ENCODE peak calls at places on chromosomes 12 and 14, in seven cellular contexts. One of them, this sample, is unnamed.

GRCh38 chr14:93073833-93074769 is 41.6 kb downstream of the ITPK1 start:
- DNase-seq in CD4-positive, alpha-beta T cell: no peak
- DNase-seq in tibial artery: peak
- DNase-seq in CD8-positive, alpha-beta memory T cell: no peak
- DNase-seq in tibial nerve: no peak
- DNase-seq in aorta: peak
- DNase-seq in naive thymus-derived CD4-positive, alpha-beta T cell: no peak
- DNase-seq in this sample: peak

GRCh38 chr14:70052990-70053389 is 135.8 kb downstream of the SLC8A3 start:
- DNase-seq in CD4-positive, alpha-beta T cell: no peak
- DNase-seq in tibial artery: no peak
- DNase-seq in CD8-positive, alpha-beta memory T cell: no peak
- DNase-seq in tibial nerve: no peak
- DNase-seq in aorta: no peak
- DNase-seq in naive thymus-derived CD4-positive, alpha-beta T cell: peak
- DNase-seq in this sample: no peak

GRCh38 chr12:47080725-47081502 is 1.2 kb upstream of the AMIGO2 start:
- DNase-seq in CD4-positive, alpha-beta T cell: peak
- DNase-seq in tibial artery: peak
- DNase-seq in CD8-positive, alpha-beta memory T cell: peak
- DNase-seq in tibial nerve: peak
- DNase-seq in aorta: peak
- DNase-seq in naive thymus-derived CD4-positive, alpha-beta T cell: peak
- DNase-seq in this sample: peak

GRCh38 chr14:63604626-63605025 is 37.0 kb downstream of the WDR89 start:
- DNase-seq in CD4-positive, alpha-beta T cell: no peak
- DNase-seq in tibial artery: no peak
- DNase-seq in CD8-positive, alpha-beta memory T cell: no peak
- DNase-seq in tibial nerve: no peak
- DNase-seq in aorta: no peak
- DNase-seq in naive thymus-derived CD4-positive, alpha-beta T cell: no peak
- DNase-seq in this sample: no peak

GRCh38 chr12:110561471-110562201 is 21.5 kb downstream of the PPTC7 start:
- DNase-seq in CD4-positive, alpha-beta T cell: no peak
- DNase-seq in tibial artery: no peak
- DNase-seq in CD8-positive, alpha-beta memory T cell: no peak
- DNase-seq in tibial nerve: no peak
- DNase-seq in aorta: no peak
- DNase-seq in naive thymus-derived CD4-positive, alpha-beta T cell: no peak
- DNase-seq in this sample: no peak

GRCh38 chr12:75784591-75784990 is 247.0 kb downstream of the PHLDA1 start:
- DNase-seq in CD4-positive, alpha-beta T cell: no peak
- DNase-seq in tibial artery: peak
- DNase-seq in CD8-positive, alpha-beta memory T cell: no peak
- DNase-seq in tibial nerve: no peak
- DNase-seq in aorta: no peak
- DNase-seq in naive thymus-derived CD4-positive, alpha-beta T cell: no peak
- DNase-seq in this sample: peak

GRCh38 chr14:102785598-102785963 is 8.3 kb downstream of the TRAF3 start:
- DNase-seq in CD4-positive, alpha-beta T cell: no peak
- DNase-seq in tibial artery: no peak
- DNase-seq in CD8-positive, alpha-beta memory T cell: no peak
- DNase-seq in tibial nerve: no peak
- DNase-seq in aorta: no peak
- DNase-seq in naive thymus-derived CD4-positive, alpha-beta T cell: no peak
- DNase-seq in this sample: no peak

GRCh38 chr14:22844221-22845102 is 8.1 kb downstream of the MMP14 start:
- DNase-seq in CD4-positive, alpha-beta T cell: no peak
- DNase-seq in tibial artery: no peak
- DNase-seq in CD8-positive, alpha-beta memory T cell: no peak
- DNase-seq in tibial nerve: no peak
- DNase-seq in aorta: no peak
- DNase-seq in naive thymus-derived CD4-positive, alpha-beta T cell: no peak
- DNase-seq in this sample: no peak

GRCh38 chr14:70036665-70037064 is 152.1 kb downstream of the SLC8A3 start:
- DNase-seq in CD4-positive, alpha-beta T cell: no peak
- DNase-seq in tibial artery: no peak
- DNase-seq in CD8-positive, alpha-beta memory T cell: no peak
- DNase-seq in tibial nerve: no peak
- DNase-seq in aorta: no peak
- DNase-seq in naive thymus-derived CD4-positive, alpha-beta T cell: no peak
- DNase-seq in this sample: no peak

GRCh38 chr12:24839268-24839791 is 109.6 kb downstream of the BCAT1 start:
- DNase-seq in CD4-positive, alpha-beta T cell: no peak
- DNase-seq in tibial artery: no peak
- DNase-seq in CD8-positive, alpha-beta memory T cell: no peak
- DNase-seq in tibial nerve: no peak
- DNase-seq in aorta: no peak
- DNase-seq in naive thymus-derived CD4-positive, alpha-beta T cell: no peak
- DNase-seq in this sample: no peak

GRCh38 chr14:99317231-99318090 is 45.5 kb upstream of the BCL11B start:
- DNase-seq in CD4-positive, alpha-beta T cell: no peak
- DNase-seq in tibial artery: no peak
- DNase-seq in CD8-positive, alpha-beta memory T cell: no peak
- DNase-seq in tibial nerve: no peak
- DNase-seq in aorta: no peak
- DNase-seq in naive thymus-derived CD4-positive, alpha-beta T cell: no peak
- DNase-seq in this sample: no peak

GRCh38 chr14:92897922-92898599 is 24.9 kb upstream of the CHGA start:
- DNase-seq in CD4-positive, alpha-beta T cell: no peak
- DNase-seq in tibial artery: no peak
- DNase-seq in CD8-positive, alpha-beta memory T cell: no peak
- DNase-seq in tibial nerve: no peak
- DNase-seq in aorta: no peak
- DNase-seq in naive thymus-derived CD4-positive, alpha-beta T cell: no peak
- DNase-seq in this sample: no peak

GRCh38 chr14:66443785-66444184 is 42.4 kb upstream of the CCDC196 start:
- DNase-seq in CD4-positive, alpha-beta T cell: no peak
- DNase-seq in tibial artery: no peak
- DNase-seq in CD8-positive, alpha-beta memory T cell: no peak
- DNase-seq in tibial nerve: no peak
- DNase-seq in aorta: no peak
- DNase-seq in naive thymus-derived CD4-positive, alpha-beta T cell: no peak
- DNase-seq in this sample: no peak

GRCh38 chr14:92690171-92691011 is 58.0 kb downstream of the LGMN start:
- DNase-seq in CD4-positive, alpha-beta T cell: no peak
- DNase-seq in tibial artery: no peak
- DNase-seq in CD8-positive, alpha-beta memory T cell: no peak
- DNase-seq in tibial nerve: no peak
- DNase-seq in aorta: peak
- DNase-seq in naive thymus-derived CD4-positive, alpha-beta T cell: no peak
- DNase-seq in this sample: peak

GRCh38 chr14:89720076-89720687 is 234.3 kb downstream of the EFCAB11 start:
- DNase-seq in CD4-positive, alpha-beta T cell: no peak
- DNase-seq in tibial artery: no peak
- DNase-seq in CD8-positive, alpha-beta memory T cell: peak
- DNase-seq in tibial nerve: no peak
- DNase-seq in aorta: no peak
- DNase-seq in naive thymus-derived CD4-positive, alpha-beta T cell: peak
- DNase-seq in this sample: no peak

GRCh38 chr12:105226219-105226618 is 9.8 kb downstream of the APPL2 start:
- DNase-seq in CD4-positive, alpha-beta T cell: no peak
- DNase-seq in tibial artery: peak
- DNase-seq in CD8-positive, alpha-beta memory T cell: peak
- DNase-seq in tibial nerve: peak
- DNase-seq in aorta: peak
- DNase-seq in naive thymus-derived CD4-positive, alpha-beta T cell: peak
- DNase-seq in this sample: no peak

GRCh38 chr12:113987261-113988063 is 21.3 kb upstream of the RBM19 start:
- DNase-seq in CD4-positive, alpha-beta T cell: no peak
- DNase-seq in tibial artery: no peak
- DNase-seq in CD8-positive, alpha-beta memory T cell: no peak
- DNase-seq in tibial nerve: no peak
- DNase-seq in aorta: no peak
- DNase-seq in naive thymus-derived CD4-positive, alpha-beta T cell: no peak
- DNase-seq in this sample: no peak

GRCh38 chr12:107832441-107832840 is 57.9 kb downstream of the ASCL4 start:
- DNase-seq in CD4-positive, alpha-beta T cell: no peak
- DNase-seq in tibial artery: no peak
- DNase-seq in CD8-positive, alpha-beta memory T cell: no peak
- DNase-seq in tibial nerve: no peak
- DNase-seq in aorta: no peak
- DNase-seq in naive thymus-derived CD4-positive, alpha-beta T cell: no peak
- DNase-seq in this sample: peak

GRCh38 chr14:24817638-24818053 is 183.7 kb upstream of the GZMB start:
- DNase-seq in CD4-positive, alpha-beta T cell: no peak
- DNase-seq in tibial artery: no peak
- DNase-seq in CD8-positive, alpha-beta memory T cell: no peak
- DNase-seq in tibial nerve: no peak
- DNase-seq in aorta: no peak
- DNase-seq in naive thymus-derived CD4-positive, alpha-beta T cell: no peak
- DNase-seq in this sample: no peak

GRCh38 chr14:24816011-24816928 is 182.3 kb upstream of the GZMB start:
- DNase-seq in CD4-positive, alpha-beta T cell: no peak
- DNase-seq in tibial artery: no peak
- DNase-seq in CD8-positive, alpha-beta memory T cell: no peak
- DNase-seq in tibial nerve: no peak
- DNase-seq in aorta: no peak
- DNase-seq in naive thymus-derived CD4-positive, alpha-beta T cell: no peak
- DNase-seq in this sample: no peak

GRCh38 chr14:24816929-24817637 is 183.1 kb upstream of the GZMB start:
- DNase-seq in CD4-positive, alpha-beta T cell: no peak
- DNase-seq in tibial artery: no peak
- DNase-seq in CD8-positive, alpha-beta memory T cell: no peak
- DNase-seq in tibial nerve: no peak
- DNase-seq in aorta: no peak
- DNase-seq in naive thymus-derived CD4-positive, alpha-beta T cell: no peak
- DNase-seq in this sample: no peak

GRCh38 chr14:24818823-24819341 is 184.9 kb upstream of the GZMB start:
- DNase-seq in CD4-positive, alpha-beta T cell: no peak
- DNase-seq in tibial artery: no peak
- DNase-seq in CD8-positive, alpha-beta memory T cell: no peak
- DNase-seq in tibial nerve: no peak
- DNase-seq in aorta: no peak
- DNase-seq in naive thymus-derived CD4-positive, alpha-beta T cell: no peak
- DNase-seq in this sample: no peak

DNA sequence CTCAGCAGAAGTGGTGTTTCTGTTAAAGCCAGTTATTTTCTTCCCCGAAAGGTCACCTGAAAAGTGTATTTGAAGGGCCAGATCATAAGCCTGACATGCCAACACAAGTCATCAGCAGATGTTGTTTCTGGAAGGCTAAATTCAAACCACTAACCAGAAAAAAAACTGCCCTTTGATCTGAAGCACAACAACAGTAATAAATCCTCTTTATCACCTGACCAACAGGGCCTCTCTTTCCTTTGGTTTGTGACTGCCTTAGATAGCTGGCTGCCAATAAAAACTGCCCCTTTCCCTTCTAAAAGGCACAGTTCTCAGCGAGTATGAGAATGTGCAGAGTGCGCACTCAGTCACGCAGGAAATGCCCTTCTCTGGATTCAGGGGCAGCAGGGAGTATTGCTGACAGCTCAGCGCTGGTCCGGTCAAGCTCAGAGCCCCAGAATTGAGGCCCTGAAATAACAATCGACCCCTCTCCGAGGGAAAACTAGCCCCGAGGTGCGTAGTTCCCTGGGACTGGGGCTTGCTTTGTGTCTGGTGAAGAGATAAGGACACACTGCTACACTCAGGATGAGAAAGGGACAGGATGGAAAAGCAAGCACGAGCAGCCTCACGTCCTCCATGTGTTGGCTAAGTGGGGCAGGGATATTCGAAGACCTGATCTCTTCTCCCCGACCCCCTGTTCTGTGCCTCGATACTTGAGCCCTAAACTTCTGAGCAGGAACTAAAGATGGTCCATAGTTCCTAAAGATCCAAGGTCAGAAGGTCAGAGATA is 184.2 kb upstream of the GZMB start:
- DNase-seq in CD4-positive, alpha-beta T cell: no peak
- DNase-seq in tibial artery: no peak
- DNase-seq in CD8-positive, alpha-beta memory T cell: no peak
- DNase-seq in tibial nerve: no peak
- DNase-seq in aorta: no peak
- DNase-seq in naive thymus-derived CD4-positive, alpha-beta T cell: no peak
- DNase-seq in this sample: no peak
- H3K27ac ChIP-seq in CD4-positive, alpha-beta T cell: no peak
- H3K27ac ChIP-seq in tibial artery: no peak
- H3K27ac ChIP-seq in CD8-positive, alpha-beta memory T cell: no peak
- H3K27ac ChIP-seq in tibial nerve: no peak
- H3K27ac ChIP-seq in aorta: no peak
- H3K27ac ChIP-seq in naive thymus-derived CD4-positive, alpha-beta T cell: no peak
- H3K27ac ChIP-seq in this sample: peak

GRCh38 chr14:68848253-68848652 is 55.4 kb upstream of the ZFP36L1 start:
- DNase-seq in CD4-positive, alpha-beta T cell: no peak
- DNase-seq in tibial artery: no peak
- DNase-seq in CD8-positive, alpha-beta memory T cell: no peak
- DNase-seq in tibial nerve: no peak
- DNase-seq in aorta: no peak
- DNase-seq in naive thymus-derived CD4-positive, alpha-beta T cell: no peak
- DNase-seq in this sample: peak
- H3K27ac ChIP-seq in CD4-positive, alpha-beta T cell: no peak
- H3K27ac ChIP-seq in tibial artery: no peak
- H3K27ac ChIP-seq in CD8-positive, alpha-beta memory T cell: no peak
- H3K27ac ChIP-seq in tibial nerve: no peak
- H3K27ac ChIP-seq in aorta: no peak
- H3K27ac ChIP-seq in naive thymus-derived CD4-positive, alpha-beta T cell: no peak
- H3K27ac ChIP-seq in this sample: no peak

DNA sequence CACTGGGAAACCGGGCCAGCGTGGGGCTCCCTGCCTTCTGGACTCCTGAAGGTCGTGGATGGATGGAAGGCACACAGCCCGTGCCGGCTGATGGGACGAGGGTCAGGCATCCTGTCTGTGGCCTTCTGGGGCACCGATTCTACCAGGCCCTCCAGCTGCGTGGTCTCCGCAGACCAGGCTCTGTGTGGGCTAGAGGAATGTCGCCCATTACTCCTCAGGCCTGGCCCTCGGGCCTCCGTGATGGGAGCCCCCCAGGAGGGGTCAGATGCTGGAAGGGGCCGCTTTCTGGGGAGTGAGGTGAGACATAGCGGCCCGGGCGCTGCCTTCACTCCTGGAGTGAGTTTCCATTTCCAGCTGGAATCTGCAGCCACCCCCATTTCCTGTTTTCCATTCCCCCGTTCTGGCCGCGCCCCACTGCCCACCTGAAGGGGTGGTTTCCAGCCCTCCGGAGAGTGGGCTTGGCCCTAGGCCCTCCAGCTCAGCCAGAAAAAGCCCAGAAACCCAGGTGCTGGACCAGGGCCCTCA is 26.9 kb downstream of the HIP1R start:
- DNase-seq in CD4-positive, alpha-beta T cell: no peak
- DNase-seq in tibial artery: no peak
- DNase-seq in CD8-positive, alpha-beta memory T cell: no peak
- DNase-seq in tibial nerve: no peak
- DNase-seq in aorta: peak
- DNase-seq in naive thymus-derived CD4-positive, alpha-beta T cell: no peak
- DNase-seq in this sample: no peak
- H3K27ac ChIP-seq in CD4-positive, alpha-beta T cell: no peak
- H3K27ac ChIP-seq in tibial artery: peak
- H3K27ac ChIP-seq in CD8-positive, alpha-beta memory T cell: no peak
- H3K27ac ChIP-seq in tibial nerve: peak
- H3K27ac ChIP-seq in aorta: no peak
- H3K27ac ChIP-seq in naive thymus-derived CD4-positive, alpha-beta T cell: no peak
- H3K27ac ChIP-seq in this sample: peak

DNA sequence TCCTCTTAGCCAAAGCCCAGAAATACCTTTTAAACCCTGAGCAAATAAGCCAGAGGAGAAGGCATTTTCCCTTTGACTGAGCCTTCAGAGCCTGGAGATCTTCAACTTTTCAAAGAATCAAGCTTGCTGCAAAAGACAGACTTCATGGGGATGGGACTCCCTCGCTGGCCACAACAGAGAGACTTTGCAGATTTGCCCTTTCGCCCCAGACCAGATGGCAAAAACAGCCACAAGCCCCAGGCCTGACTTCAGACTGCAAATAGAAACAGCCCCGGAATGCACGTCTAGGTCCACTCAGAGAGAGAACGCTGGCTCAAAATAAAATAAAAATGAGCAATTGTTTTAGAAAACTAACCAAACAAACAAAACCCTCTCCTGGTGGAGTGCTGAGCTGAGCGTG is 114.6 kb upstream of the MED13L start:
- DNase-seq in CD4-positive, alpha-beta T cell: no peak
- DNase-seq in tibial artery: no peak
- DNase-seq in CD8-positive, alpha-beta memory T cell: no peak
- DNase-seq in tibial nerve: no peak
- DNase-seq in aorta: peak
- DNase-seq in naive thymus-derived CD4-positive, alpha-beta T cell: no peak
- DNase-seq in this sample: no peak
- H3K27ac ChIP-seq in CD4-positive, alpha-beta T cell: no peak
- H3K27ac ChIP-seq in tibial artery: peak
- H3K27ac ChIP-seq in CD8-positive, alpha-beta memory T cell: no peak
- H3K27ac ChIP-seq in tibial nerve: no peak
- H3K27ac ChIP-seq in aorta: no peak
- H3K27ac ChIP-seq in naive thymus-derived CD4-positive, alpha-beta T cell: no peak
- H3K27ac ChIP-seq in this sample: no peak

This sample was measured in lung.